ENCODE peak calls at places on chromosomes 4 and X, in nine cellular contexts. Q is A673, U is cardiac fibroblast, K is NB4, B is sigmoid colon, F is pancreas, P is lower leg skin, E is progenitor cell of endocrine pancreas, R is AG09309. N is an unnamed sample.

GRCh38 chrX:10047631-10048030 is 80.5 kb downstream of the CLDN34 start:
- DNase-seq in F (no peak), E (no peak), U (no peak), P (no peak), R (no peak), K (no peak), B (no peak), Q (no peak), N (no peak)

GRCh38 chr4:144809056-144809640 is 163.2 kb downstream of the HHIP start:
- DNase-seq in Q (no peak), P (no peak), R (no peak), E (no peak), U (no peak), K (no peak), F (no peak), B (no peak), N (no peak)

GRCh38 chr4:3375688-3376087 is 66.1 kb upstream of the HGFAC start:
- DNase-seq in F (no peak), Q (peak; percentile 49), R (peak; percentile 78), E (no peak), P (no peak), B (peak; percentile 58), U (peak; percentile 91), K (no peak), N (no peak)

GRCh38 chr4:114040319-114041116 is 61.1 kb upstream of the ARSJ start:
- DNase-seq in Q (no peak), E (no peak), F (no peak), K (peak; percentile 3), P (no peak), R (no peak), U (no peak), B (no peak), N (no peak)

GRCh38 chr4:41750158-41750623 is 1.7 kb upstream of the PHOX2B start:
- DNase-seq in P (no peak), Q (no peak), U (no peak), R (no peak), K (no peak), B (no peak), E (no peak), F (no peak), N (peak; percentile 22)

GRCh38 chr4:128006592-128006991 is 41.4 kb downstream of the ABHD18 start:
- DNase-seq in F (no peak), Q (no peak), K (peak; percentile 12), U (peak; percentile 71), P (no peak), R (no peak), E (no peak), B (no peak), N (no peak)

GRCh38 chr4:108940086-108941033 is 177.5 kb upstream of the ETNPPL start:
- DNase-seq in B (no peak), K (no peak), P (no peak), F (no peak), R (no peak), Q (peak; percentile 87), U (no peak), E (no peak), N (no peak)

GRCh38 chr4:109278594-109279031 is 23.8 kb downstream of the COL25A1 start:
- DNase-seq in E (no peak), K (no peak), F (no peak), P (no peak), R (no peak), U (no peak), B (no peak), Q (peak; percentile 33), N (no peak)

GRCh38 chr4:146192060-146192459 is 16.5 kb downstream of the LSM6 start:
- DNase-seq in K (no peak), P (peak; percentile 49), B (no peak), Q (peak; percentile 4), R (no peak), F (no peak), E (no peak), U (peak; percentile 13), N (no peak)

GRCh38 chrX:109384569-109385174 is 97.2 kb downstream of the GUCY2F start:
- DNase-seq in Q (peak; percentile 40), K (peak; percentile 37), F (no peak), R (no peak), E (no peak), B (no peak), P (no peak), U (peak; percentile 54), N (peak; percentile 8)

GRCh38 chr4:101356928-101357327 is 9.6 kb upstream of the PPP3CA start:
- DNase-seq in E (no peak), Q (no peak), U (peak; percentile 95), R (peak; percentile 87), B (no peak), K (no peak), F (peak; percentile 69), P (no peak), N (no peak)

GRCh38 chrX:1093112-1093511 is 119.3 kb downstream of the CRLF2 start:
- DNase-seq in K (no peak), Q (no peak), F (no peak), R (no peak), E (no peak), U (no peak), P (no peak), B (peak; percentile 19), N (no peak)

GRCh38 chr4:2290488-2290887 is 28.6 kb upstream of the MXD4 start:
- DNase-seq in B (peak; percentile 48), Q (no peak), F (no peak), P (no peak), E (no peak), K (no peak), R (no peak), U (no peak), N (no peak)

GRCh38 chrX:48636776-48637175 is 39.5 kb downstream of the WDR13 start:
- DNase-seq in P (no peak), Q (no peak), U (no peak), K (peak; percentile 20), F (no peak), B (peak; percentile 13), R (no peak), E (no peak), N (no peak)

GRCh38 chr4:181503800-181504364 is 739.3 kb upstream of the TENM3 start:
- DNase-seq in B (no peak), E (no peak), U (no peak), P (no peak), F (no peak), R (no peak), K (no peak), Q (no peak), N (peak; percentile 8)

GRCh38 chr4:77021614-77022089 is 54.1 kb downstream of the CCNI start:
- DNase-seq in F (no peak), U (peak; percentile 88), R (peak; percentile 82), B (no peak), E (no peak), K (peak; percentile 40), Q (no peak), P (no peak), N (no peak)

GRCh38 chr4:70133473-70133872 is 20.6 kb upstream of the PRR27 start:
- DNase-seq in Q (no peak), F (no peak), P (no peak), R (no peak), E (no peak), U (no peak), B (no peak), K (no peak), N (no peak)

GRCh38 chr4:128358231-128358902 is 70.8 kb upstream of the PGRMC2 start:
- DNase-seq in P (peak; percentile 18), E (no peak), U (peak; percentile 75), R (no peak), K (no peak), B (no peak), F (no peak), Q (no peak), N (no peak)

DNA sequence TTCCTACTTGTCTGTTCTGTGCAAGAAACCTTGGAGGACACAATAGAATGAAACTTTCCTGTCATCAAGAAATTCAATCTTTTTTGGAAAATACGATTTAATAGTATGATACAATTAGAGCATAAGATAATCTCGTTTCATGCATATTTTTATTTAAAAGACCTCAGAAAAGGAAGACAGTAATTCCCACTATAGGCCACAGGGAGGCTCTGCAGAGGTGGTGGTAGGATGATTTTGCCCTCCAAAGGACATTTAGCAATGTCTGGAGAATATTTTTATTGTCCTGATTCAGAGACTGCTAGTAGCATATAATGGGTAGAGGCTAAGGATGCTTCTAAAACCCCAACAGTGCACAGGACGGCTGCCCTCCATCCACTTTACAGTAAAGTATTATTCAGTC is 68.7 kb downstream of the PAK3 start:
- DNase-seq in R (no peak), F (no peak), U (peak; percentile 0), E (no peak), B (no peak), Q (peak; percentile 19), P (no peak), K (peak; percentile 15), N (no peak)
- TF ChIP-seq CTCF in R (peak; percentile 44), F (no peak), U (no peak), E (peak; percentile 64), B (no peak), Q (peak; percentile 57), P (no peak), K (peak; percentile 9), N (peak; percentile 61)

DNA sequence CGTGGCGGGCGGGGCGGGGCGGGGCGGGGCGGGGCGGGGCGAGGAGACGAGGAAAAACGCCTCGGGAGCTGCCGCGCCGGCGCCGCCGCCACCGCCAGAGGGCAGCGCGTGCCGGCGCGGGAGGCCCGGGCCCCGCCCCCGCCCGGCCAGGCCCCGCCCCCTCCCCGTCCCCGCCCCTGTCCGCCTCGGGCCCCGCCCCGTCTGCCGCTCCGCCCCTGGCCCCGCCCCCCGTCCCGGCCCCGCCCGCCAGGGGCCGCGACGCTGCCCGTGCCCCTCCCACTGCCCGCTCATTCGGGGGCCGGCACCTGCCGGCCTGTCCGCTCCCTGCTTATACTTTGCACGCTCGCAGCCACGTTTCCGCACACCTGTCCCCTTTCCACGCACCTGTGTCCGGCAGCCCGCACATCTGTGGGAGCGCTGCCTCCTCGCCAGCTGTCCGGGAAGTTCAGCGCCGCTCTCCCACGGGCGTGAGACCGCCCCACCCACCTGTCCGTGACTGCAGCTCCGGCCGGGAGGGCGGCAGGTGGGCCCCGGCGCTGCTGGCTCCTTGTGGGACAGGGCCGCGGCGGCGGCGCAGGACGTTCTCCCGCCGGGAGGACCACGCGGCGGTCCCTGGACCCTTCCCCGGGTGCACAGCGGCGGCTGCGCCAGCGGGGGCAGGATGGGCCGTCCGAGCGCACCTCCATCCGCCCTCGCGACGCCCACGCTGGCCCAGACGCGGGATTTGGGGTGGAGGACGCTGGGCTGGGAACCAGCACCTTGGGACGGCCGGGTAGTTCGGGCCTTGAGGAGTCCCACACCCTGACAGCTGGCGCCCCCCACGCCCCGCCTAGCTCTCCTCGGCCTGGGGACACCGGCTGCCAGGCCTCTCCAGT is 1.5 kb upstream of the FGFRL1 start:
- DNase-seq in F (peak; percentile 80), K (peak; percentile 77), U (peak; percentile 52), B (peak; percentile 86), Q (peak; percentile 66), R (no peak), E (peak; percentile 59), P (peak; percentile 45), N (peak; percentile 80)
- TF ChIP-seq CTCF in F (no peak), K (no peak), U (no peak), B (no peak), Q (peak; percentile 19), R (no peak), E (no peak), P (no peak), N (peak; percentile 16)

GRCh38 chrX:140572724-140573123 is 67.9 kb upstream of the SOX3 start:
- DNase-seq in K (peak; percentile 57), B (no peak), R (no peak), Q (peak; percentile 41), P (no peak), F (peak; percentile 38), U (peak; percentile 15), E (peak; percentile 34), N (peak; percentile 58)
- TF ChIP-seq CTCF in K (peak; percentile 76), B (no peak), R (peak; percentile 59), Q (peak; percentile 81), P (no peak), F (peak; percentile 64), U (peak; percentile 49), E (peak; percentile 80), N (peak; percentile 71)

GRCh38 chr4:81919238-81919637 is 447.5 kb upstream of the RASGEF1B start:
- DNase-seq in B (no peak), R (no peak), F (no peak), U (peak; percentile 1), K (peak; percentile 20), P (no peak), Q (peak; percentile 32), E (no peak), N (no peak)
- TF ChIP-seq CTCF in B (no peak), R (no peak), F (no peak), U (no peak), K (peak; percentile 48), P (no peak), Q (peak; percentile 34), E (peak; percentile 59), N (peak; percentile 47)